ENCODE peak calls at places on chromosomes 5 and 9, in four cellular contexts. B is T-helper 2 cell, L is NCI-H2171 treated with DMSO at 0.1 percent for 48 hours, W is HCT116. O is an unnamed sample.

GRCh38 chr5:67118050-67118620 is 78.5 kb downstream of the CD180 start:
- DNase-seq in B (no peak), L (no peak), W (no peak), O (no peak)

GRCh38 chr9:21528123-21528808 is 46.2 kb upstream of the IFNE start:
- DNase-seq in B (no peak), L (no peak), W (no peak), O (no peak)

GRCh38 chr5:66307647-66308257 is 163.7 kb downstream of the SREK1 start:
- DNase-seq in B (no peak), L (peak), W (peak), O (no peak)

GRCh38 chr5:130868186-130868821 is 296.8 kb downstream of the HINT1 start:
- DNase-seq in B (no peak), L (no peak), W (no peak), O (no peak)

GRCh38 chr5:125559296-125559695 is 812.9 kb upstream of the ZNF608 start:
- DNase-seq in B (no peak), L (no peak), W (peak), O (no peak)

GRCh38 chr5:1242733-1243486 is 17.7 kb downstream of the SLC6A18 start:
- DNase-seq in B (no peak), L (no peak), W (no peak), O (no peak)

GRCh38 chr5:68543212-68543611 is 327.7 kb downstream of the PIK3R1 start:
- DNase-seq in B (no peak), L (no peak), W (no peak), O (no peak)

GRCh38 chr5:152332696-152333095 is 72.4 kb downstream of the NMUR2 start:
- DNase-seq in B (no peak), L (peak), W (no peak), O (no peak)

GRCh38 chr9:112569186-112569585 is 82.6 kb downstream of the KIAA1958 start:
- DNase-seq in B (no peak), L (no peak), W (no peak), O (no peak)

GRCh38 chr9:37408933-37409710 is 13.4 kb upstream of the GRHPR start:
- DNase-seq in B (peak), L (no peak), W (no peak), O (no peak)

GRCh38 chr9:107340920-107341632 is 58.0 kb downstream of the RAD23B start:
- DNase-seq in B (peak), L (peak), W (peak), O (peak)

GRCh38 chr9:69324549-69325401 is at the start of gene ENTREP1:
- DNase-seq in B (no peak), L (peak), W (peak), O (peak)

GRCh38 chr9:38359297-38359653 is 33.2 kb upstream of the ALDH1B1 start:
- DNase-seq in B (no peak), L (no peak), W (no peak), O (peak)

GRCh38 chr5:128271859-128272446 is 188.4 kb downstream of the SLC12A2 start:
- DNase-seq in B (no peak), L (no peak), W (peak), O (no peak)

GRCh38 chr9:129544766-129545165 is 76.1 kb downstream of the C9orf50 start:
- DNase-seq in B (no peak), L (no peak), W (no peak), O (no peak)

GRCh38 chr9:137114613-137115393 is at the start of gene DPP7:
- DNase-seq in B (peak), L (peak), W (no peak), O (peak)

GRCh38 chr5:168947212-168947868 is 353.6 kb downstream of the SLIT3 start:
- DNase-seq in B (no peak), L (peak), W (no peak), O (no peak)

GRCh38 chr9:133955821-133956411 is 36.2 kb downstream of the VAV2 start:
- DNase-seq in B (no peak), L (peak), W (no peak), O (no peak)

GRCh38 chr5:43019615-43020293 is 20.4 kb downstream of the ANXA2R start:
- DNase-seq in B (peak), L (peak), W (peak), O (no peak)

GRCh38 chr5:176543428-176544182 is 5.5 kb upstream of the CDHR2 start:
- DNase-seq in B (peak), L (peak), W (no peak), O (peak)

GRCh38 chr9:107504585-107505455 is 15.3 kb upstream of the KLF4 start:
- DNase-seq in B (no peak), L (no peak), W (no peak), O (peak)

GRCh38 chr9:111959960-111960359 is 63.3 kb downstream of the UGCG start:
- DNase-seq in B (no peak), L (no peak), W (no peak), O (no peak)

GRCh38 chr5:1789838-1790462 is 9.7 kb downstream of the MRPL36 start:
- DNase-seq in B (no peak), L (no peak), W (no peak), O (no peak)

GRCh38 chr9:121650220-121651013 is 1.0 kb upstream of the DAB2IP start:
- DNase-seq in B (no peak), L (peak), W (no peak), O (no peak)

GRCh38 chr5:91840412-91840811 is 457.3 kb upstream of the ARRDC3 start:
- DNase-seq in B (no peak), L (no peak), W (no peak), O (no peak)

GRCh38 chr5:150058480-150059126 is 27.8 kb downstream of the CSF1R start:
- DNase-seq in B (no peak), L (no peak), W (no peak), O (no peak)

GRCh38 chr9:134959971-134960310 is 42.2 kb upstream of the FCN1 start:
- DNase-seq in B (no peak), L (no peak), W (no peak), O (no peak)

GRCh38 chr9:15361737-15362136 is 54.7 kb upstream of the TTC39B start:
- DNase-seq in B (no peak), L (no peak), W (no peak), O (no peak)

GRCh38 chr5:132233811-132234683 is 6.4 kb upstream of the P4HA2 start:
- DNase-seq in B (no peak), L (no peak), W (no peak), O (no peak)

GRCh38 chr5:129384736-129385135 is 75.4 kb upstream of the ADAMTS19 start:
- DNase-seq in B (no peak), L (no peak), W (no peak), O (no peak)

GRCh38 chr5:163757344-163757743 is 251.9 kb downstream of the MAT2B start:
- DNase-seq in B (no peak), L (no peak), W (no peak), O (no peak)

GRCh38 chr5:180609817-180610550 is 18.7 kb upstream of the SCGB3A1 start:
- DNase-seq in B (no peak), L (no peak), W (no peak), O (no peak)

GRCh38 chr9:114288233-114289051 is 34.5 kb upstream of the ORM1 start:
- DNase-seq in B (no peak), L (peak), W (no peak), O (no peak)

GRCh38 chr5:57097526-57097925 is 76.3 kb upstream of the GPBP1 start:
- DNase-seq in B (no peak), L (no peak), W (no peak), O (no peak)

GRCh38 chr5:74232281-74232680 is 408.2 kb downstream of the ENC1 start:
- DNase-seq in B (no peak), L (no peak), W (no peak), O (no peak)

O was measured in lower leg skin.